ENCODE peak calls at places on chromosomes 6 and 20, in six cellular contexts. M is HepG2, A is NT2/D1, I is GM12878, X is K562, U is H1. R is an unnamed sample.

GRCh38 chr6:19325335-19325789 is 511.8 kb upstream of the ID4 start:
- DNase-seq in I (no peak), M (no peak), U (no peak), X (no peak), A (no peak), R (no peak)

GRCh38 chr6:30145818-30146217 is 9.9 kb downstream of the TRIM40 start:
- DNase-seq in I (no peak), A (no peak), M (no peak), U (no peak), X (no peak), R (no peak)

GRCh38 chr6:6942826-6943225 is 164.9 kb upstream of the RREB1 start:
- DNase-seq in X (no peak), I (peak), A (no peak), U (no peak), M (no peak), R (no peak)

GRCh38 chr6:132820629-132821381 is 6.4 kb downstream of the RPS12 start:
- DNase-seq in A (no peak), U (no peak), X (no peak), I (no peak), M (peak), R (no peak)

GRCh38 chr6:2738373-2738979 is 12.2 kb downstream of the MYLK4 start:
- DNase-seq in U (no peak), X (peak), I (no peak), M (peak), A (peak), R (peak)

GRCh38 chr6:148074735-148075134 is 267.9 kb upstream of the SASH1 start:
- DNase-seq in A (no peak), X (no peak), I (no peak), M (no peak), U (no peak), R (no peak)

GRCh38 chr20:61696181-61696735 is 369.4 kb downstream of the TAF4 start:
- DNase-seq in M (no peak), A (no peak), U (no peak), X (no peak), I (no peak), R (no peak)

GRCh38 chr6:142482249-142482648 is 180.4 kb downstream of the ADGRG6 start:
- DNase-seq in U (no peak), I (no peak), X (no peak), M (no peak), A (no peak), R (no peak)

GRCh38 chr6:9116026-9116425 is 680.7 kb upstream of the SLC35B3 start:
- DNase-seq in M (no peak), U (no peak), A (no peak), X (no peak), I (no peak), R (no peak)

GRCh38 chr20:48830826-48831318 is 3.1 kb upstream of the PREX1 start:
- DNase-seq in X (no peak), A (no peak), U (no peak), I (no peak), M (no peak), R (no peak)

GRCh38 chr6:33313709-33314514 is at the start of gene TAPBP:
- DNase-seq in I (no peak), X (peak), M (peak), U (no peak), A (no peak), R (no peak)

GRCh38 chr20:381581-382290 is 1.2 kb downstream of the TRIB3 start:
- DNase-seq in M (peak), U (no peak), X (peak), I (peak), A (no peak), R (peak)

GRCh38 chr20:4592316-4593148 is 129.2 kb upstream of the PRND start:
- DNase-seq in U (no peak), A (no peak), X (peak), I (no peak), M (peak), R (no peak)

GRCh38 chr20:45037050-45037449 is 63.9 kb downstream of the KCNS1 start:
- DNase-seq in U (no peak), M (no peak), I (no peak), A (no peak), X (no peak), R (no peak)

GRCh38 chr6:39879535-39879934 is 54.7 kb downstream of the MOCS1 start:
- DNase-seq in X (no peak), A (no peak), M (no peak), U (no peak), I (no peak), R (no peak)

GRCh38 chr20:50663095-50663821 is 28.1 kb downstream of the RIPOR3 start:
- DNase-seq in X (no peak), A (no peak), U (no peak), M (peak), I (no peak), R (peak)

GRCh38 chr6:136780972-136781371 is 11.3 kb downstream of the MAP3K5 start:
- DNase-seq in A (no peak), M (no peak), I (no peak), X (no peak), U (no peak), R (no peak)

GRCh38 chr6:116397960-116398359 is 27.2 kb downstream of the DSE start:
- DNase-seq in U (no peak), M (no peak), I (no peak), X (no peak), A (no peak), R (no peak)

GRCh38 chr6:116278478-116278822 is 1.3 kb downstream of the TSPYL1 start:
- DNase-seq in X (no peak), M (no peak), U (no peak), I (no peak), A (no peak), R (no peak)

GRCh38 chr6:113490356-113490755 is 366.8 kb upstream of the MARCKS start:
- DNase-seq in U (no peak), A (no peak), X (no peak), I (no peak), M (peak), R (no peak)

GRCh38 chr20:49245921-49246740 is 26.9 kb downstream of the DDX27 start:
- DNase-seq in U (no peak), X (peak), I (no peak), A (peak), M (peak), R (peak)

GRCh38 chr6:2173203-2173961 is 72.0 kb downstream of the GMDS start:
- DNase-seq in I (no peak), M (no peak), U (no peak), A (no peak), X (no peak), R (no peak)

GRCh38 chr20:41531876-41532275 is 86.3 kb downstream of the CHD6 start:
- DNase-seq in X (no peak), U (no peak), I (no peak), A (no peak), M (no peak), R (no peak)

GRCh38 chr6:139765825-139766285 is 391.4 kb upstream of the CITED2 start:
- DNase-seq in U (no peak), X (no peak), I (no peak), A (no peak), M (peak), R (peak)

GRCh38 chr20:22905667-22906066 is 129.4 kb upstream of the SSTR4 start:
- DNase-seq in U (no peak), X (no peak), I (no peak), M (no peak), A (no peak), R (no peak)

GRCh38 chr20:50690562-50690978 is 772 bp downstream of the RIPOR3 start:
- DNase-seq in I (no peak), X (no peak), U (no peak), M (no peak), A (no peak), R (no peak)

GRCh38 chr6:163232649-163233048 is 181.9 kb upstream of the QKI start:
- DNase-seq in A (no peak), I (no peak), M (no peak), X (no peak), U (no peak), R (no peak)

GRCh38 chr6:151142676-151143075 is 97.1 kb upstream of the AKAP12 start:
- DNase-seq in U (no peak), A (no peak), X (no peak), M (no peak), I (no peak), R (no peak)
- TF ChIP-seq ZNF274 in U (no peak), A (no peak), X (no peak), M (no peak), I (no peak), R (no peak)

GRCh38 chr6:34602318-34603111 is 46.4 kb upstream of the SPDEF start:
- DNase-seq in A (no peak), M (peak), X (no peak), I (no peak), U (no peak), R (no peak)
- TF ChIP-seq ZNF274 in A (no peak), M (no peak), X (no peak), I (no peak), U (no peak), R (no peak)

GRCh38 chr6:54992789-54993188 is 146.2 kb downstream of the FAM83B start:
- DNase-seq in I (no peak), A (no peak), M (peak), U (no peak), X (no peak), R (no peak)
- TF ChIP-seq ZNF274 in I (no peak), A (no peak), M (no peak), U (no peak), X (no peak), R (no peak)

GRCh38 chr20:6008254-6008653 is 45.6 kb downstream of the LRRN4 start:
- DNase-seq in U (no peak), I (no peak), M (peak), A (no peak), X (no peak), R (no peak)

GRCh38 chr20:6007094-6007528 is 46.7 kb downstream of the LRRN4 start:
- DNase-seq in U (no peak), A (no peak), M (peak), X (no peak), I (no peak), R (no peak)

GRCh38 chr20:6012166-6012565 is 41.7 kb downstream of the LRRN4 start:
- DNase-seq in X (no peak), I (no peak), A (no peak), M (no peak), U (no peak), R (no peak)

GRCh38 chr20:6007529-6008103 is 46.2 kb downstream of the LRRN4 start:
- DNase-seq in M (peak), U (no peak), X (no peak), A (no peak), I (no peak), R (no peak)

DNA sequence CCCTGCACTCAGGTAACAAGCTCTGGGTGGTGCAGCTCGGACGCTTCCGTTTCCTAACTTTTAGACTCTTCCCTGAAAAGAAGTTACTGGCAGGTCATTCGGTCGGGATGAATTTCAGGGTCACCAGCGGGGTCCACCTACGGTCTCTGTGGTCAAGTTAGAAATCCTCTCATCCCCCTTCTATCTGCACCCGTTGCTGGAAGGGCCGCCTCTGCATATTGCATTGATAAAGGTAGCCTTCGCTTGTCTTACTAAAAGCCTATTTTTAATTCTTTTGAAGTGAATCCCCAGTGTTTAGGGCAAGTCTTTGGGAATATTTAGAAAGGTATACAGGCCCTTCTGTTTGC is 47.3 kb downstream of the LRRN4 start:
- DNase-seq in M (no peak), A (no peak), U (no peak), X (no peak), I (no peak), R (no peak)
- TF ChIP-seq ZNF274 in M (no peak), A (no peak), U (no peak), X (no peak), I (no peak), R (no peak)

R was measured in HCT116.